ENCODE peak calls at places on chromosomes 13 and 19, in ten cellular contexts. One of them, this sample, is unnamed.

GRCh38 chr19:48826606-48827020 is 9.7 kb downstream of the HSD17B14 start:
- DNase-seq in stomach: peak
- DNase-seq in A549: peak
- DNase-seq in Peyer's patch: no peak
- DNase-seq in NB4: no peak
- DNase-seq in suprapubic skin: no peak
- DNase-seq in spleen: no peak
- DNase-seq in body of pancreas: peak
- DNase-seq in heart left ventricle: no peak
- DNase-seq in lower leg skin: no peak
- DNase-seq in this sample: no peak

GRCh38 chr13:72061613-72062012 is 194.6 kb upstream of the DACH1 start:
- DNase-seq in stomach: no peak
- DNase-seq in A549: no peak
- DNase-seq in Peyer's patch: no peak
- DNase-seq in NB4: no peak
- DNase-seq in suprapubic skin: no peak
- DNase-seq in spleen: no peak
- DNase-seq in body of pancreas: no peak
- DNase-seq in heart left ventricle: no peak
- DNase-seq in lower leg skin: no peak
- DNase-seq in this sample: no peak

GRCh38 chr13:43804461-43805070 is 17.8 kb upstream of the ENOX1 start:
- DNase-seq in stomach: no peak
- DNase-seq in A549: peak
- DNase-seq in Peyer's patch: no peak
- DNase-seq in NB4: peak
- DNase-seq in suprapubic skin: no peak
- DNase-seq in spleen: no peak
- DNase-seq in body of pancreas: peak
- DNase-seq in heart left ventricle: no peak
- DNase-seq in lower leg skin: no peak
- DNase-seq in this sample: peak

GRCh38 chr13:109785141-109785891 is 1.1 kb downstream of the IRS2 start:
- DNase-seq in stomach: peak
- DNase-seq in A549: peak
- DNase-seq in Peyer's patch: no peak
- DNase-seq in NB4: peak
- DNase-seq in suprapubic skin: no peak
- DNase-seq in spleen: peak
- DNase-seq in body of pancreas: peak
- DNase-seq in heart left ventricle: peak
- DNase-seq in lower leg skin: peak
- DNase-seq in this sample: peak

GRCh38 chr13:65342938-65343337 is 1887.2 kb downstream of the PCDH9 start:
- DNase-seq in stomach: no peak
- DNase-seq in A549: no peak
- DNase-seq in Peyer's patch: no peak
- DNase-seq in NB4: peak
- DNase-seq in suprapubic skin: no peak
- DNase-seq in spleen: no peak
- DNase-seq in body of pancreas: no peak
- DNase-seq in heart left ventricle: no peak
- DNase-seq in lower leg skin: no peak
- DNase-seq in this sample: no peak

GRCh38 chr13:93180376-93180966 is 46.1 kb upstream of the GPC6 start:
- DNase-seq in stomach: no peak
- DNase-seq in A549: no peak
- DNase-seq in Peyer's patch: no peak
- DNase-seq in NB4: no peak
- DNase-seq in suprapubic skin: no peak
- DNase-seq in spleen: no peak
- DNase-seq in body of pancreas: no peak
- DNase-seq in heart left ventricle: no peak
- DNase-seq in lower leg skin: no peak
- DNase-seq in this sample: no peak

GRCh38 chr13:101941095-101941777 is 460.6 kb downstream of the FGF14 start:
- DNase-seq in stomach: no peak
- DNase-seq in A549: peak
- DNase-seq in Peyer's patch: no peak
- DNase-seq in NB4: peak
- DNase-seq in suprapubic skin: no peak
- DNase-seq in spleen: no peak
- DNase-seq in body of pancreas: no peak
- DNase-seq in heart left ventricle: no peak
- DNase-seq in lower leg skin: no peak
- DNase-seq in this sample: no peak

GRCh38 chr13:20869540-20869939 is 33.0 kb downstream of the XPO4 start:
- DNase-seq in stomach: no peak
- DNase-seq in A549: no peak
- DNase-seq in Peyer's patch: no peak
- DNase-seq in NB4: no peak
- DNase-seq in suprapubic skin: no peak
- DNase-seq in spleen: no peak
- DNase-seq in body of pancreas: no peak
- DNase-seq in heart left ventricle: no peak
- DNase-seq in lower leg skin: no peak
- DNase-seq in this sample: peak

GRCh38 chr19:37719111-37719926 is at the start of gene ZNF607:
- DNase-seq in stomach: peak
- DNase-seq in A549: peak
- DNase-seq in Peyer's patch: peak
- DNase-seq in NB4: peak
- DNase-seq in suprapubic skin: peak
- DNase-seq in spleen: peak
- DNase-seq in body of pancreas: peak
- DNase-seq in heart left ventricle: peak
- DNase-seq in lower leg skin: peak
- DNase-seq in this sample: peak

GRCh38 chr13:59103004-59103768 is 1060.5 kb downstream of the DIAPH3 start:
- DNase-seq in stomach: no peak
- DNase-seq in A549: no peak
- DNase-seq in Peyer's patch: no peak
- DNase-seq in NB4: no peak
- DNase-seq in suprapubic skin: no peak
- DNase-seq in spleen: no peak
- DNase-seq in body of pancreas: no peak
- DNase-seq in heart left ventricle: no peak
- DNase-seq in lower leg skin: no peak
- DNase-seq in this sample: no peak

GRCh38 chr13:61954092-61954491 is 538.4 kb upstream of the PCDH20 start:
- DNase-seq in stomach: no peak
- DNase-seq in A549: peak
- DNase-seq in Peyer's patch: no peak
- DNase-seq in NB4: peak
- DNase-seq in suprapubic skin: no peak
- DNase-seq in spleen: no peak
- DNase-seq in body of pancreas: no peak
- DNase-seq in heart left ventricle: no peak
- DNase-seq in lower leg skin: no peak
- DNase-seq in this sample: peak

GRCh38 chr13:100818706-100819105 is 144.1 kb upstream of the TMTC4 start:
- DNase-seq in stomach: peak
- DNase-seq in A549: no peak
- DNase-seq in Peyer's patch: no peak
- DNase-seq in NB4: no peak
- DNase-seq in suprapubic skin: no peak
- DNase-seq in spleen: no peak
- DNase-seq in body of pancreas: peak
- DNase-seq in heart left ventricle: no peak
- DNase-seq in lower leg skin: no peak
- DNase-seq in this sample: no peak

DNA sequence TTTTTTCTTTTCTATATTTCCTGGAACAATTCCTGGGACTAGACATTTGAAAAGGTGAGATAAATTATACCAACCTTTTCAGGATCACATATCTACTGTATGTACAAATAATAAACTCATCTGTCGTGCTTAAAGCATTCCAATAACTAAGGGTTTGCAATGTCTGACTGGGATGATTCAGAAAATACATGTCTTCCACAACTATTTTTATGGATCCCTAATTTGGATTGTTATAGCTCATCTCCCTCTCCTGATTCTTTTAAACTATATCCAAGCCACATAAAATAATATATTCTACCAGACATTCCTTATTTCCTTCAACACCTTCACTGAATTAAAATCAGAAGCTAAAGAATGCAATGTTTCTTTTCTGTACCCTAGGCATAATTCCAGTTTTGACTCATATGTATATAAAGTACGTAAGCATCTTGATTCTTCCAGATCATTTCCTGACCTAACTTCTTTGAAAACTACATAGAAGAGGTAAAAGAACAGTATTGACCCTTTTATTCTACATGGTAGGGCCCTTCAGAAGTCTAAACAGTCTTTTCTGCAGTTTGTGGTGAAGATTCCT is 420.4 kb downstream of the EFNB2 start:
- DNase-seq in stomach: no peak
- DNase-seq in A549: no peak
- DNase-seq in Peyer's patch: no peak
- DNase-seq in NB4: no peak
- DNase-seq in suprapubic skin: no peak
- DNase-seq in spleen: no peak
- DNase-seq in body of pancreas: no peak
- DNase-seq in heart left ventricle: no peak
- DNase-seq in lower leg skin: no peak
- DNase-seq in this sample: peak
- TF ChIP-seq CTCF in stomach: no peak
- TF ChIP-seq CTCF in A549: no peak
- TF ChIP-seq CTCF in Peyer's patch: no peak
- TF ChIP-seq CTCF in NB4: no peak
- TF ChIP-seq CTCF in suprapubic skin: no peak
- TF ChIP-seq CTCF in spleen: no peak
- TF ChIP-seq CTCF in body of pancreas: no peak
- TF ChIP-seq CTCF in heart left ventricle: no peak
- TF ChIP-seq CTCF in lower leg skin: no peak
- TF ChIP-seq CTCF in this sample: no peak

GRCh38 chr13:27374650-27375049 is 49.8 kb upstream of the GTF3A start:
- DNase-seq in stomach: peak
- DNase-seq in A549: peak
- DNase-seq in Peyer's patch: peak
- DNase-seq in NB4: peak
- DNase-seq in suprapubic skin: no peak
- DNase-seq in spleen: no peak
- DNase-seq in body of pancreas: peak
- DNase-seq in heart left ventricle: peak
- DNase-seq in lower leg skin: no peak
- DNase-seq in this sample: peak

GRCh38 chr13:27372896-27373295 is 51.5 kb upstream of the GTF3A start:
- DNase-seq in stomach: peak
- DNase-seq in A549: peak
- DNase-seq in Peyer's patch: no peak
- DNase-seq in NB4: no peak
- DNase-seq in suprapubic skin: no peak
- DNase-seq in spleen: no peak
- DNase-seq in body of pancreas: peak
- DNase-seq in heart left ventricle: no peak
- DNase-seq in lower leg skin: no peak
- DNase-seq in this sample: no peak

GRCh38 chr13:27379126-27379525 is 45.3 kb upstream of the GTF3A start:
- DNase-seq in stomach: no peak
- DNase-seq in A549: no peak
- DNase-seq in Peyer's patch: no peak
- DNase-seq in NB4: no peak
- DNase-seq in suprapubic skin: no peak
- DNase-seq in spleen: no peak
- DNase-seq in body of pancreas: no peak
- DNase-seq in heart left ventricle: no peak
- DNase-seq in lower leg skin: no peak
- DNase-seq in this sample: no peak

GRCh38 chr13:27374126-27374613 is 50.2 kb upstream of the GTF3A start:
- DNase-seq in stomach: no peak
- DNase-seq in A549: no peak
- DNase-seq in Peyer's patch: no peak
- DNase-seq in NB4: no peak
- DNase-seq in suprapubic skin: no peak
- DNase-seq in spleen: no peak
- DNase-seq in body of pancreas: peak
- DNase-seq in heart left ventricle: no peak
- DNase-seq in lower leg skin: no peak
- DNase-seq in this sample: no peak

GRCh38 chr13:27375686-27376326 is 48.6 kb upstream of the GTF3A start:
- DNase-seq in stomach: peak
- DNase-seq in A549: peak
- DNase-seq in Peyer's patch: peak
- DNase-seq in NB4: peak
- DNase-seq in suprapubic skin: peak
- DNase-seq in spleen: no peak
- DNase-seq in body of pancreas: peak
- DNase-seq in heart left ventricle: peak
- DNase-seq in lower leg skin: peak
- DNase-seq in this sample: peak
- TF ChIP-seq POLR2A in stomach: no peak
- TF ChIP-seq POLR2A in A549: no peak
- TF ChIP-seq POLR2A in Peyer's patch: no peak
- TF ChIP-seq POLR2A in NB4: no peak
- TF ChIP-seq POLR2A in suprapubic skin: no peak
- TF ChIP-seq POLR2A in spleen: no peak
- TF ChIP-seq POLR2A in body of pancreas: no peak
- TF ChIP-seq POLR2A in heart left ventricle: no peak
- TF ChIP-seq POLR2A in lower leg skin: no peak
- TF ChIP-seq POLR2A in this sample: no peak

DNA sequence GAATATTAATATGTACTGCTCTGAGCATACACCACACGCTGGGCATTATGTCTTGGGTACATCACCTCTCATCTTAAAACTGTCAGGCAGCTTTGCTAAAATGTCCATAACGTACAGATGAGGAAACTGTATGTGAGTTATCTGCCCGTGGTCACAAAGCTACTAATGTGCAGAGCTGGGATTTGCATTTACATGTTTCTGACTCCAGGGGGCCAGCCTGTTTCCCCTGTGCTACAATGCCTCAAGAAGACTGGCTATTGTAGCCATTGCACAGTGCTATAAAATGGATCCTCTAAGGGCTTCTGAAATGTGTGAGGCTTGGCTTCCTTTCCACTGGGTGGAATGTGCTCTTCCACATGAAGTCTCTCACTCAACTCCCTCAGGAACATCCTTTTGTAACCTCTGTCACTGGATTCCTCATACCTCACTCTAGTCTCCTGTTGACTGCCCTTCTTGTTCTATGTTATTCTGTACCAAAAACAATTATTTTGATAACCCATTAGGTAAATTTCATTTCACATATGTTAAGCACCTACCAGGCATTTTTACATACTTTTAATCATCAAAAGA is 95.6 kb upstream of the HTR2A start:
- DNase-seq in stomach: no peak
- DNase-seq in A549: peak
- DNase-seq in Peyer's patch: no peak
- DNase-seq in NB4: peak
- DNase-seq in suprapubic skin: no peak
- DNase-seq in spleen: no peak
- DNase-seq in body of pancreas: no peak
- DNase-seq in heart left ventricle: no peak
- DNase-seq in lower leg skin: no peak
- DNase-seq in this sample: no peak
- TF ChIP-seq CTCF in stomach: no peak
- TF ChIP-seq CTCF in A549: no peak
- TF ChIP-seq CTCF in Peyer's patch: no peak
- TF ChIP-seq CTCF in NB4: peak
- TF ChIP-seq CTCF in suprapubic skin: no peak
- TF ChIP-seq CTCF in spleen: no peak
- TF ChIP-seq CTCF in body of pancreas: no peak
- TF ChIP-seq CTCF in heart left ventricle: no peak
- TF ChIP-seq CTCF in lower leg skin: no peak
- TF ChIP-seq CTCF in this sample: no peak

GRCh38 chr13:107941345-107942029 is 273.8 kb downstream of the LIG4 start:
- DNase-seq in stomach: no peak
- DNase-seq in A549: no peak
- DNase-seq in Peyer's patch: no peak
- DNase-seq in NB4: no peak
- DNase-seq in suprapubic skin: no peak
- DNase-seq in spleen: no peak
- DNase-seq in body of pancreas: no peak
- DNase-seq in heart left ventricle: no peak
- DNase-seq in lower leg skin: no peak
- DNase-seq in this sample: no peak
- TF ChIP-seq POLR2A in stomach: no peak
- TF ChIP-seq POLR2A in A549: no peak
- TF ChIP-seq POLR2A in Peyer's patch: no peak
- TF ChIP-seq POLR2A in NB4: no peak
- TF ChIP-seq POLR2A in suprapubic skin: no peak
- TF ChIP-seq POLR2A in spleen: no peak
- TF ChIP-seq POLR2A in body of pancreas: no peak
- TF ChIP-seq POLR2A in heart left ventricle: no peak
- TF ChIP-seq POLR2A in lower leg skin: no peak
- TF ChIP-seq POLR2A in this sample: no peak